ENCODE peak calls at places on chromosomes 3 and 15, in six cellular contexts. B is IMR-90, H is mesenchymal stem cell, U is H9, E is neuronal stem cell, Z is H1. W is an unnamed sample.

GRCh38 chr3:71421820-71422566 is 161.5 kb downstream of the FOXP1 start:
- DNase-seq in B (no peak), H (no peak), U (no peak), E (no peak), Z (no peak), W (no peak)

GRCh38 chr3:126668450-126669401 is 13.8 kb upstream of the TXNRD3 start:
- DNase-seq in B (no peak), H (no peak), U (no peak), E (no peak), Z (peak; percentile 34), W (no peak)

GRCh38 chr15:88331291-88331690 is 74.8 kb upstream of the NTRK3 start:
- DNase-seq in B (peak; percentile 4), H (no peak), U (peak; percentile 91), E (peak; percentile 70), Z (peak; percentile 96), W (peak; percentile 22)

GRCh38 chr15:63514533-63514943 is 10.1 kb downstream of the USP3 start:
- DNase-seq in B (peak; percentile 88), H (peak; percentile 67), U (no peak), E (no peak), Z (no peak), W (no peak)

GRCh38 chr3:69665026-69665739 is 74.1 kb upstream of the MITF start:
- DNase-seq in B (no peak), H (peak; percentile 39), U (no peak), E (no peak), Z (no peak), W (peak; percentile 28)

GRCh38 chr3:194336601-194337355 is 14.3 kb downstream of the CPN2 start:
- DNase-seq in B (no peak), H (no peak), U (no peak), E (no peak), Z (no peak), W (peak; percentile 53)

GRCh38 chr15:65533057-65533752 is 2.9 kb downstream of the HACD3 start:
- DNase-seq in B (peak; percentile 18), H (peak; percentile 64), U (no peak), E (no peak), Z (no peak), W (peak; percentile 12)

GRCh38 chr15:51755790-51756189 is 4.4 kb downstream of the TMOD2 start:
- DNase-seq in B (no peak), H (no peak), U (no peak), E (no peak), Z (no peak), W (no peak)

GRCh38 chr3:126540342-126540849 is 16.4 kb downstream of the CHST13 start:
- DNase-seq in B (peak; percentile 93), H (peak; percentile 87), U (peak; percentile 15), E (no peak), Z (no peak), W (peak; percentile 29)

GRCh38 chr3:85533586-85533985 is 574.8 kb downstream of the CADM2 start:
- DNase-seq in B (no peak), H (no peak), U (no peak), E (no peak), Z (no peak), W (no peak)
- H3K4me2 ChIP-seq in B (no peak overlapping the region), H (no peak overlapping the region), U (no peak overlapping the region), E (no peak overlapping the region), Z (no peak overlapping the region), W (no peak overlapping the region)

GRCh38 chr3:29532473-29532872 is 251.6 kb downstream of the RBMS3 start:
- DNase-seq in B (no peak), H (no peak), U (no peak), E (no peak), Z (no peak), W (no peak)

GRCh38 chr3:29538610-29538958 is 257.7 kb downstream of the RBMS3 start:
- DNase-seq in B (no peak), H (no peak), U (no peak), E (no peak), Z (no peak), W (no peak)

GRCh38 chr3:29537889-29538609 is 257.2 kb downstream of the RBMS3 start:
- DNase-seq in B (no peak), H (no peak), U (no peak), E (no peak), Z (no peak), W (no peak)

GRCh38 chr3:29533992-29534391 is 253.1 kb downstream of the RBMS3 start:
- DNase-seq in B (no peak), H (no peak), U (no peak), E (no peak), Z (no peak), W (no peak)

DNA sequence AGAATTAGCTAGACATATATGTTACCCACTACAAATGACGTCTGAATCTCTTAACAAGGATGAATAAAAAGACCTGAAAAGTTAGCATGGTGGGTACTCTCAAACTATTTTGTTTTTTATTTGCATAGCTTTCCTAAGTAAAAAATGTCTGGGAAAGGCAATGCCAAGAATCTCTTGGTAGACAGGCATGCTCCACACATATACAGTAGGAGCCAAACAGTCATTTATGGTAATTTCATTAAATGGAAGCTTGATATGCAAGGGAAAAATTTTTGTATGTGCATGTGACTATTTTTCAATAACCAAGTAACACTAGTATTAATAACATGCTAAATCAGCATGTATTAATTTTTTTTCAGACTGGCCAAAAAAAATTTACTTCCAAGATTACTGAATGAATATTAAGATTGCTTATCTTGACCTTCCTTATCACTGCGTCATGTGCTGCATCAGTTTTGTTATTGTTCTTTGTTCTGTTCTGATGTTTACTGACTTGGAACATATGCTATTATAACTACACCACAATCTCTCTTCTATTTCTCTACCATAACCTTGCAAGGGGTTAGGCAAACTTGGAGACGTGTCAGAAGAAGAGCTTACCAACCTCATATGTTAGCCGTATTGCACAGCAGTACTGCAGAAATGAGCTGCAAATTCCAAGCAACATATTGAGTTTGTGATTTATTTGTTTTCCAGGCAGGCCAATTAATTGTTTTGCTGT is 255.3 kb downstream of the RBMS3 start:
- DNase-seq in B (no peak), H (no peak), U (no peak), E (no peak), Z (no peak), W (no peak)
- H3K14ac ChIP-seq in B (no peak overlapping the region), H (no peak overlapping the region), U (no peak overlapping the region), E (no peak overlapping the region), Z (no peak overlapping the region), W (no peak overlapping the region)

GRCh38 chr3:177346878-177347277 is 149.6 kb upstream of the TBL1XR1 start:
- DNase-seq in B (no peak), H (no peak), U (no peak), E (no peak), Z (peak; percentile 2), W (peak; percentile 13)
- H3K4me2 ChIP-seq in B (no peak overlapping the region), H (no peak overlapping the region), U (no peak overlapping the region), E (no peak overlapping the region), Z (no peak overlapping the region), W (no peak overlapping the region)

GRCh38 chr3:150828997-150829396 is 66.0 kb upstream of the SIAH2 start:
- DNase-seq in B (no peak), H (no peak), U (no peak), E (no peak), Z (no peak), W (no peak)

GRCh38 chr3:150826466-150827282 is 63.7 kb upstream of the SIAH2 start:
- DNase-seq in B (no peak), H (no peak), U (no peak), E (no peak), Z (no peak), W (no peak)

GRCh38 chr3:150830094-150830681 is 67.2 kb upstream of the SIAH2 start:
- DNase-seq in B (no peak), H (peak; percentile 8), U (peak; percentile 48), E (no peak), Z (no peak), W (peak; percentile 1)

GRCh38 chr3:150829408-150829807 is 66.4 kb upstream of the SIAH2 start:
- DNase-seq in B (no peak), H (no peak), U (no peak), E (no peak), Z (no peak), W (no peak)

GRCh38 chr3:150828261-150828660 is 65.3 kb upstream of the SIAH2 start:
- DNase-seq in B (no peak), H (no peak), U (no peak), E (no peak), Z (no peak), W (no peak)
- H3K14ac ChIP-seq in B (no peak overlapping the region), H (no peak overlapping the region), U (no peak overlapping the region), E (no peak overlapping the region), Z (no peak overlapping the region), W (no peak overlapping the region)

DNA sequence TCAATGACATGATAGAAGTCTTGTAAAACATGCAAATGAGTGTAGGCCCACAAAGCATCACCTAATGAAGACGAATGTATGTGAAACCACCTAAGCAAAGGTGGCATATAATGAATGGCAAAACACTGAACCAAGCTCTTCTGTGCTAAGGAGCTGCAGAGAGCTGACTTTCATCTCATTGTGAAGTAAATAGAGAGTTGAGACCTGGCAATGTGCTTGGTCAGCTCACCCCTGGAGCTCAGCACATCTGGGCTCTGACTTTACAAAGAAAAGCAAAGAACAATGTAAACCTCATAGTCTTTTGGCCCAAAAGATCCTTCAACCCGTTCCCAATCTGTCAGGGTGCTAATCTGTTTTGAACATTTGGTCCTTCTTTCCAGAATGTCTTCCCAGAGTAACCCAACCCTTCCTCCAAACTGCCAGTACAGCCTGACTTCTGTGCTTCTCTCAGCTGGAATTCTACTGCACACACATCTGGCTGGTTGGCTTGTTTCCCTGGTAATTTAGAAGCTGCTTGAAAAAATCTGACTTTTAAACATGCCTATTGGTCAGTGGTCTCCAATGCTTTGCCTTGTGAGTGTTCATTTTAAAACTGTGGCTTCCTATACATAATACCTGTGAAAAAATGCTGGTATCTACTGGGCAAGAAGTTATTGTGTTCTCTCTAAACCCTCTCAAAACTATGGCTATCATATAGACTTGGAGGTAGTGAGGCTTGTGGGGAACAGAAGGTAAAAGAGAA is 101.7 kb downstream of the CD200R1L start:
- DNase-seq in B (peak; percentile 31), H (no peak), U (no peak), E (no peak), Z (no peak), W (no peak)
- H3K4me2 ChIP-seq in B (no peak overlapping the region), H (no peak overlapping the region), U (no peak overlapping the region), E (no peak overlapping the region), Z (no peak overlapping the region), W (no peak overlapping the region)

DNA sequence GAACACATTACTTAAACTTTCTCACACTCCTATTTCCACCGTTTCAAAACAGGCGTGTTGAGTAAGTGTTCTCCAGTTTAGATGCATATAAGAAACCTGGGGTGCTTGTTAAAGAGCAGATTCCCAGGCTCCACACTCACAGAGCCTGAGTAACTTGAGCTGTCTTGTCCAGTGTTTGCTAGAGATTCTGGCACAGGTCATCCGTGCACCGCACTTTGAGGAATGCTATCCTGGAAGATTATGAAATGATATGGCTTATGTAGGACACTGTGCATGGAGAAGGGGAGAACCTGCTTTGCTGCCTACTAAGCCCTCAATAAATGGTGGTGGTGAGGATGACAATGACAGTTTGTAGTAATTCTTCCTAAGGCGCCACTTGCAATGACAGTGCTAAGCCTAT is 273.8 kb downstream of the PDZRN3 start:
- DNase-seq in B (no peak), H (no peak), U (no peak), E (no peak), Z (no peak), W (no peak)
- H3K14ac ChIP-seq in B (no peak overlapping the region), H (no peak overlapping the region), U (no peak overlapping the region), E (no peak overlapping the region), Z (no peak overlapping the region), W (no peak overlapping the region)

W was measured in trophoblast cell.